ENCODE peak calls at places on chromosomes 4 and X, in nine cellular contexts. Y is ovary, R is colonic mucosa, F is tibial nerve, W is thoracic aorta, P is cardiac muscle cell, I is body of pancreas, L is right atrium auricular region, C is upper lobe of right lung. T is an unnamed sample.

GRCh38 chr4:153045111-153045982 is 109.2 kb downstream of the FHDC1 start:
- DNase-seq in I (no peak), C (no peak), R (no peak), F (no peak), L (no peak), Y (no peak), W (no peak), P (no peak), T (no peak)

GRCh38 chr4:163166041-163166579 is 580 bp downstream of the NAF1 start:
- DNase-seq in Y (peak; percentile 63), C (peak; percentile 83), I (peak; percentile 46), P (peak; percentile 78), L (peak; percentile 63), F (peak; percentile 10), W (peak; percentile 25), R (peak; percentile 54), T (no peak)

GRCh38 chr4:128737098-128737513 is 72.4 kb upstream of the JADE1 start:
- DNase-seq in Y (no peak), F (no peak), P (no peak), I (peak; percentile 71), R (no peak), L (no peak), W (no peak), C (no peak), T (no peak)

GRCh38 chr4:123479944-123480343 is 83.3 kb downstream of the SPRY1 start:
- DNase-seq in C (no peak), R (no peak), F (no peak), W (no peak), L (no peak), P (no peak), I (no peak), Y (no peak), T (no peak)

GRCh38 chr4:140234697-140235060 is 80.7 kb upstream of the MAML3 start:
- DNase-seq in W (no peak), L (no peak), P (no peak), R (no peak), C (no peak), I (no peak), F (no peak), Y (no peak), T (no peak)

GRCh38 chr4:61446957-61447356 is 246.8 kb downstream of the ADGRL3 start:
- DNase-seq in W (no peak), Y (no peak), P (no peak), L (no peak), I (no peak), F (no peak), R (no peak), C (no peak), T (no peak)

GRCh38 chr4:166144607-166145006 is 271.6 kb downstream of the TLL1 start:
- DNase-seq in F (no peak), P (no peak), L (no peak), R (no peak), W (no peak), C (no peak), Y (no peak), I (no peak), T (no peak)

GRCh38 chrX:56762707-56763555 is 33.9 kb downstream of the NBDY start:
- DNase-seq in F (no peak), R (no peak), Y (no peak), C (no peak), W (no peak), I (no peak), L (no peak), P (no peak), T (peak; percentile 79)

GRCh38 chrX:112450810-112451209 is 228.9 kb downstream of the LHFPL1 start:
- DNase-seq in C (no peak), I (no peak), L (no peak), R (no peak), W (no peak), P (no peak), Y (no peak), F (no peak), T (no peak)

GRCh38 chr4:185123479-185123878 is 19.6 kb upstream of the SLC25A4 start:
- DNase-seq in P (no peak), F (no peak), L (no peak), W (no peak), C (no peak), I (no peak), R (no peak), Y (no peak), T (no peak)

GRCh38 chrX:43703211-43703791 is 47.2 kb downstream of the MAOA start:
- DNase-seq in P (no peak), Y (no peak), L (no peak), R (peak; percentile 49), W (no peak), C (no peak), I (no peak), F (no peak), T (no peak)

GRCh38 chr4:27145556-27145955 is 284.9 kb downstream of the STIM2 start:
- DNase-seq in F (no peak), Y (no peak), C (no peak), L (no peak), I (no peak), W (no peak), P (no peak), R (no peak), T (no peak)
- H3K27ac ChIP-seq in F (no peak overlapping the region), Y (no peak overlapping the region), C (no peak overlapping the region), L (no peak overlapping the region), I (no peak overlapping the region), W (no peak overlapping the region), P (no peak overlapping the region), R (no peak overlapping the region), T (no peak overlapping the region)

GRCh38 chr4:2651998-2652397 is 104.1 kb downstream of the TNIP2 start:
- DNase-seq in C (peak; percentile 6), L (no peak), R (no peak), W (no peak), F (no peak), Y (no peak), P (no peak), I (no peak), T (no peak)

GRCh38 chr4:2650276-2650675 is 105.9 kb downstream of the TNIP2 start:
- DNase-seq in F (no peak), L (peak; percentile 13), W (no peak), C (peak; percentile 52), Y (no peak), I (no peak), R (no peak), P (no peak), T (no peak)

GRCh38 chr4:2651546-2651945 is 104.6 kb downstream of the TNIP2 start:
- DNase-seq in P (no peak), F (no peak), L (peak; percentile 30), Y (no peak), I (no peak), W (no peak), C (peak; percentile 20), R (no peak), T (no peak)

GRCh38 chr4:2649604-2650114 is 106.5 kb downstream of the TNIP2 start:
- DNase-seq in W (no peak), I (no peak), F (no peak), R (no peak), Y (no peak), C (peak; percentile 6), L (no peak), P (no peak), T (no peak)

GRCh38 chr4:2652415-2653155 is 103.6 kb downstream of the TNIP2 start:
- DNase-seq in R (no peak), C (peak; percentile 22), I (no peak), W (no peak), L (peak; percentile 21), F (no peak), Y (no peak), P (no peak), T (no peak)
- H3K4me3 ChIP-seq in R (no peak overlapping the region), C (no peak overlapping the region), I (no peak overlapping the region), W (no peak overlapping the region), L (no peak overlapping the region), F (no peak overlapping the region), Y (no peak overlapping the region), P (no peak overlapping the region), T (no peak overlapping the region)

GRCh38 chr4:1230971-1231636 is 17.8 kb downstream of the CTBP1 start:
- DNase-seq in W (no peak), L (no peak), C (no peak), Y (no peak), F (no peak), I (no peak), R (no peak), P (no peak), T (no peak)

GRCh38 chr4:1231637-1232360 is 17.1 kb downstream of the CTBP1 start:
- DNase-seq in L (no peak), C (no peak), R (no peak), P (no peak), W (no peak), I (no peak), Y (no peak), F (no peak), T (no peak)

GRCh38 chr4:1233641-1234277 is 15.2 kb downstream of the CTBP1 start:
- DNase-seq in C (peak; percentile 59), Y (peak; percentile 68), F (peak; percentile 54), L (no peak), R (no peak), I (peak; percentile 27), W (no peak), P (no peak), T (no peak)

GRCh38 chr4:1234296-1234695 is 14.6 kb downstream of the CTBP1 start:
- DNase-seq in F (no peak), P (no peak), Y (no peak), R (no peak), I (peak; percentile 15), C (peak; percentile 31), L (no peak), W (no peak), T (no peak)

DNA sequence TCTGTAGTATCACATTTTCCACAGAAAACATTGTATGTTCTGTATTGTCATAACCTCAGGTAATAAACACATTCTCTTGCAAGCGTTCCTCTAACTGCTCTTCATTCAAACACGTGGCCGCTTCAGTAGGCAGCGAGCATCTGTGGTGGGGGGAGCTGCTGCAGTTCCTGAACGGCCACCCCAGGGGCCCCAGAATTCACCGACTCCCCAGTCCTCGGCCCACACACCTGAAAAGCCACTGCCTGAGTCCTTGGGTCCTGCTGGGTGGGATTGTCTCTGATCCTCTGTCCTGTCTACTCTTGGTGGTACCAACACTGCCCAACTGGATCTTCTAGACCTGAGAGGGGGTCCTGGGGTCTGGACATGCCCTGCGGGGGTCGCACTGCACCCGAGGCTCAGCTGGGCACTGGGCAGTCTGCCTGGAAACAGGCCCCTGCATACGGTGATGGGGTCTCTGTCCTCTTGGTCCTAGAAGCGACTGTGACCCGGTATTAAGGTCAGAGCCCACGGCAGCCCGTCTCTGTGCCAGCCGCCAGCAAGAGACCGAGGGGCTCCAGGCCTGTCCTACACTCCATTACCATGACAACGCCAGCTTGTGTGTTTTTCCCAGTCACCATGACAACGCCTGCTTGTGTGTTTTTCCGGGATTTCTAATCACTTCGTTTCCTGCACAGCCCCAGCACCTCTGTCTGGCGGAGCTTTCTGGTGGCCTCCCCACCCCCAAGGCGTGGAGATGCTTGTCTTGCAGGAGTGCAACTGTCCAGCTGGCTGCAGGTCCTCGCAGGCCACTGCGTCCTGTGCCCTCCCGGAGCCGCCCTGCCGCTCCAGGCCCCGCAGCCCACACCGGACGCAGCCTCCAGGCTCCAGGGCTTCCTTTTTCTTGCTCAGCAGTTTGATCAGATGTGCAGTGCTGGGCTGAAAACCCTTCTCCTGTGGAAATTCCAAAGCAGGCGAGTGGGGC is 16.0 kb downstream of the CTBP1 start:
- DNase-seq in P (no peak), I (peak; percentile 42), W (no peak), R (no peak), C (no peak), L (peak; percentile 79), Y (no peak), F (no peak), T (no peak)
- H3K27ac ChIP-seq in P (no peak overlapping the region), I (no peak overlapping the region), W (no peak overlapping the region), R (no peak overlapping the region), C (peak overlapping the region; percentile 63), L (peak overlapping the region; percentile 43), Y (no peak overlapping the region), F (peak overlapping the region; percentile 14), T (peak overlapping the region; percentile 42)

GRCh38 chrX:103063191-103063845 is 653 bp downstream of the BEX1 start:
- DNase-seq in I (peak; percentile 30), C (no peak), Y (peak; percentile 27), R (no peak), L (no peak), P (peak; percentile 61), W (no peak), F (no peak), T (no peak)
- H3K4me3 ChIP-seq in I (peak overlapping the region; percentile 7), C (peak overlapping the region; percentile 25), Y (peak overlapping the region; percentile 33), R (no peak overlapping the region), L (peak overlapping the region; percentile 40), P (peak overlapping the region; percentile 63), W (peak overlapping the region; percentile 42), F (peak overlapping the region; percentile 9), T (peak overlapping the region; percentile 19)

T was measured in vagina.